ENCODE peak calls at places on chromosomes 6 and 20, in four cellular contexts. N is fibroblast of lung; V is PC-9; X is CD8-positive, alpha-beta T cell. Y is an unnamed sample.

GRCh38 chr6:143579703-143580102 is 68.2 kb upstream of the FUCA2 start:
- DNase-seq in N (peak; percentile 65), V (no peak), X (no peak), Y (no peak)

GRCh38 chr6:158008894-158009891 is 27.5 kb downstream of the SYNJ2 start:
- DNase-seq in V (no peak), X (peak; percentile 29), N (peak; percentile 78), Y (no peak)

GRCh38 chr20:31602779-31603441 is 2.2 kb upstream of the ID1 start:
- DNase-seq in X (peak; percentile 64), V (peak; percentile 65), N (peak; percentile 76), Y (no peak)

GRCh38 chr6:43922423-43923375 is 152.7 kb downstream of the VEGFA start:
- DNase-seq in X (no peak), V (no peak), N (no peak), Y (no peak)

GRCh38 chr20:34566978-34567884 is 8.7 kb downstream of the MAP1LC3A start:
- DNase-seq in N (no peak), X (no peak), V (no peak), Y (no peak)

GRCh38 chr6:143629104-143630080 is 48.4 kb upstream of the PHACTR2 start:
- DNase-seq in X (no peak), N (peak; percentile 51), V (no peak), Y (no peak)

GRCh38 chr6:130282234-130282995 is 59.7 kb upstream of the SAMD3 start:
- DNase-seq in N (peak; percentile 63), V (no peak), X (peak; percentile 26), Y (no peak)

GRCh38 chr6:16306334-16306733 is 67.9 kb downstream of the GMPR start:
- DNase-seq in N (no peak), X (no peak), V (no peak), Y (no peak)

GRCh38 chr6:167399599-167399998 is 74.7 kb downstream of the TTLL2 start:
- DNase-seq in X (no peak), V (no peak), N (no peak), Y (no peak)

GRCh38 chr6:3918474-3918873 is 69.3 kb downstream of the FAM50B start:
- DNase-seq in N (no peak), V (no peak), X (no peak), Y (no peak)

GRCh38 chr6:125314019-125314581 is 12.3 kb upstream of the HDDC2 start:
- DNase-seq in N (peak; percentile 72), V (peak; percentile 62), X (no peak), Y (peak; percentile 59)

GRCh38 chr6:142696689-142697088 is 248.3 kb downstream of the HIVEP2 start:
- DNase-seq in X (no peak), N (peak; percentile 9), V (peak; percentile 50), Y (no peak)

GRCh38 chr6:107116328-107116892 is 1.1 kb upstream of the BEND3 start:
- DNase-seq in V (no peak), N (no peak), X (peak; percentile 30), Y (peak; percentile 42)

GRCh38 chr20:891121-892080 is 24.7 kb downstream of the ANGPT4 start:
- DNase-seq in N (no peak), X (no peak), V (no peak), Y (no peak)

GRCh38 chr6:21885532-21886089 is 292.1 kb downstream of the SOX4 start:
- DNase-seq in X (no peak), V (no peak), N (peak; percentile 91), Y (no peak)

GRCh38 chr6:82924799-82925535 is 140.7 kb downstream of the UBE3D start:
- DNase-seq in V (no peak), N (peak; percentile 30), X (no peak), Y (no peak)

GRCh38 chr6:98947411-98948292 is at the start of gene FBXL4:
- DNase-seq in N (peak; percentile 79), V (peak; percentile 82), X (peak; percentile 79), Y (peak; percentile 86)

GRCh38 chr20:18195931-18196330 is 58.3 kb downstream of the KAT14 start:
- DNase-seq in V (no peak), N (no peak), X (no peak), Y (no peak)

GRCh38 chr20:62337558-62338293 is 29.4 kb downstream of the LAMA5 start:
- DNase-seq in V (no peak), X (no peak), N (no peak), Y (no peak)

GRCh38 chr6:166442131-166442530 is 59.4 kb upstream of the MPC1 start:
- DNase-seq in N (no peak), X (no peak), V (no peak), Y (no peak)

GRCh38 chr20:58633161-58634035 is 17.7 kb upstream of the STX16 start:
- DNase-seq in N (no peak), V (no peak), X (no peak), Y (no peak)

GRCh38 chr20:45415822-45416637 is at the start of gene PIGT:
- DNase-seq in N (peak; percentile 77), X (peak; percentile 95), V (peak; percentile 81), Y (peak; percentile 95)

GRCh38 chr20:50930139-50931047 is 844 bp downstream of the ADNP start:
- DNase-seq in N (no peak), X (no peak), V (peak; percentile 14), Y (peak; percentile 69)

GRCh38 chr6:135328136-135328535 is 147.0 kb downstream of the MYB start:
- DNase-seq in X (no peak), V (no peak), N (no peak), Y (no peak)

GRCh38 chr6:34237722-34238506 is 1.2 kb downstream of the HMGA1 start:
- DNase-seq in V (no peak), X (peak; percentile 79), N (no peak), Y (peak; percentile 85)

GRCh38 chr6:121897337-121897760 is 461.9 kb downstream of the GJA1 start:
- DNase-seq in V (no peak), X (no peak), N (no peak), Y (no peak)

GRCh38 chr6:11120273-11121005 is 8.9 kb upstream of the ERVFRD-1 start:
- DNase-seq in N (peak; percentile 64), X (no peak), V (peak; percentile 17), Y (no peak)

GRCh38 chr6:135935951-135936601 is 84.6 kb downstream of the PDE7B start:
- DNase-seq in N (peak; percentile 82), V (no peak), X (no peak), Y (no peak)

GRCh38 chr20:51402201-51402600 is 140.3 kb downstream of the NFATC2 start:
- DNase-seq in N (peak; percentile 67), V (peak; percentile 34), X (peak; percentile 71), Y (no peak)

GRCh38 chr6:144321839-144322591 is 36.9 kb downstream of the UTRN start:
- DNase-seq in V (no peak), X (no peak), N (peak; percentile 43), Y (no peak)

GRCh38 chr20:32463642-32464400 is 105.7 kb downstream of the ASXL1 start:
- DNase-seq in X (no peak), V (no peak), N (peak; percentile 47), Y (no peak)

GRCh38 chr6:21767891-21768659 is 174.5 kb downstream of the SOX4 start:
- DNase-seq in N (peak; percentile 78), X (no peak), V (no peak), Y (no peak)

GRCh38 chr6:85451586-85452306 is 1.9 kb downstream of the NT5E start:
- DNase-seq in X (no peak), V (no peak), N (no peak), Y (no peak)

DNA sequence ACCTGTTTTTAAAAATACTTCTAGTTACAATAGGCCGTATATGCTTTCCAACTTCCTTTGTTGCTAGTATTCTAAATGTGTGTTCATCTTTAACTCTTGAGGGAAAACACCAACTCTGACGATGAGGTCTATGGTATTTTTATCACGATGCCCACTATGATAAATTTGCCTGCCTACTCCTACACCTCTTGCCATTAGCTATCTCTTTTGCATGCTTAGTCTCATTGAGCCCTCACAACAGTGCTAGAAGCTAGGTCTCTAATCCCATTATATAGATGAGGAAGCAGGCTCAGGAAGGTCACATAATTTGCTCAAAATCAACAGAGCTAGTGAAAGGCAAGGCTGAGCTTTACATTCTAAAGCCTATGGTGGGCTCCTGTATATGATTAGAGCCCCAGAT is 13.2 kb downstream of the AAR2 start:
- DNase-seq in N (no peak), X (no peak), V (no peak), Y (no peak)
- H3K36me3 ChIP-seq in N (peaks cover 13% of the 10 kb centered on the region), X (peaks cover 59% of the 10 kb centered on the region), V (peaks cover 47% of the 10 kb centered on the region), Y (peaks cover 12% of the 10 kb centered on the region)

DNA sequence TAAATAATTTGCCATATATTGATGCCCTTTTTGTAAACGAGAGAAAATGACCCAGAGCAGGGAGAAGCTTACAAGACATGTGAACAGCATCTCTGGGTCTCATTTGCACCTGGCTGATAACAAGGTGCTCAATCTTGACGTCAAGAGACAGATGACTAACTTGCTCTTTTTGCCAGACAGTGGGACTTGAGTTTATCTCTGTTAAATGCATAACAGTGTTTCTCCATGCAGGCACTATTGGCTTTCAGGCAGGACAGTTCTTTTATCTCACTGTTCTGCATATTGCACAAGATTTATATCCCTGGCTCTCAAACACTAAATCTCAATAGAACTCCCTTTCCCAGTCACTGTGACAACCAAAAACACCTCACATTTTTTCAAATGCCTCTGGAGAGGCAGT is 56.4 kb downstream of the RFX6 start:
- DNase-seq in V (no peak), X (no peak), N (no peak), Y (peak; percentile 23)
- H3K4me3 ChIP-seq in V (no peak overlapping the region), X (no peak overlapping the region), N (no peak overlapping the region), Y (no peak overlapping the region)

GRCh38 chr6:161080263-161080970 is 88.8 kb downstream of the MAP3K4 start:
- DNase-seq in N (no peak), X (no peak), V (no peak), Y (no peak)

GRCh38 chr6:161085246-161085645 is 93.7 kb downstream of the MAP3K4 start:
- DNase-seq in N (peak; percentile 5), X (no peak), V (no peak), Y (no peak)

GRCh38 chr6:161076211-161076677 is 84.7 kb downstream of the MAP3K4 start:
- DNase-seq in N (no peak), X (peak; percentile 32), V (no peak), Y (no peak)

GRCh38 chr6:161079566-161080262 is 88.1 kb downstream of the MAP3K4 start:
- DNase-seq in N (peak; percentile 50), V (no peak), X (peak; percentile 65), Y (no peak)

GRCh38 chr6:161082215-161082614 is 90.6 kb downstream of the MAP3K4 start:
- DNase-seq in V (no peak), N (no peak), X (no peak), Y (no peak)
- H3K36me3 ChIP-seq in V (peaks cover 12% of the 10 kb centered on the region), N (no peaks in the 10 kb centered on the region), X (peaks cover 27% of the 10 kb centered on the region), Y (no peaks in the 10 kb centered on the region)

DNA sequence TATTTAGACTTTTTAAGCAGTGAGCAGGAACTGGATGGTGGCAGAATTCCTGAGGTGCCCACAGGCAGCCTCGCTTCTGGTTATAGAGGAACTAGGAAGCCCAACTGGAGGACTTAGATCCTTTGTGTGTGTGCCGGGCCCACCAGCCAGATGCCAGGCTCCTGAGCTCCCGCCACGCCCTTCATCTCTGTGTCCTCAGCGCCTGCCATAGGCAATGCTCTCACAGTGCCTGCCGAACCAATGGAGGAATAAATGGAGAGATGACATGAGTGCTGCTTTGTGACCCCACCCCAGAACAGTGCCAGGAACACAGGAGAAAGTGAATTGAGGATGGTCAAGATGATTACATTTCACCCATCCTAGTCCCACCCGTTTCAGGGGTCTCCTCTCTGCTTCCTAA is 146.0 kb downstream of the UNC5CL start:
- DNase-seq in V (no peak), X (no peak), N (no peak), Y (no peak)
- H3K4me3 ChIP-seq in V (no peak overlapping the region), X (no peak overlapping the region), N (no peak overlapping the region), Y (no peak overlapping the region)